ENCODE peak calls at places on chromosomes 11 and 22, in seven cellular contexts. G is progenitor cell of endocrine pancreas; O is testis; J is activated T-helper 1 cell treated with anti-CD3 and anti-CD28 coated beads, Interleukin-2, amount 50 U/mL, for 16 hours; R is stimulated activated CD4-positive, alpha-beta T cell treated with anti-CD3 and anti-CD28 coated beads, Interleukin-12 subunit alpha, Interleukin-12 subunit beta, amount 100 ng/mL, for 4 hours; T is NCI-H1417; E is AG04450. B is an unnamed sample.

GRCh38 chr11:64161037-64161436 is 4.9 kb downstream of the MACROD1 start:
- DNase-seq in T (no peak), J (no peak), R (no peak), G (no peak), E (no peak), O (no peak), B (no peak)

GRCh38 chr22:48426466-48427380 is 1401.0 kb downstream of the BRD1 start:
- DNase-seq in O (no peak), J (no peak), E (no peak), R (no peak), G (no peak), T (no peak), B (no peak)

GRCh38 chr11:116861539-116861938 is 24.1 kb upstream of the APOA1 start:
- DNase-seq in J (no peak), E (no peak), O (no peak), R (no peak), T (no peak), G (no peak), B (no peak)

GRCh38 chr22:11629661-11630385 is 3898.2 kb upstream of the OR11H1 start:
- DNase-seq in T (no peak), G (no peak), R (no peak), J (no peak), O (no peak), E (no peak), B (no peak)

GRCh38 chr11:132030896-132031295 is 660.5 kb downstream of the NTM start:
- DNase-seq in J (no peak), O (no peak), E (no peak), G (no peak), T (no peak), R (no peak), B (no peak)

GRCh38 chr11:102868359-102868758 is 6.4 kb downstream of the MMP12 start:
- DNase-seq in J (no peak), T (no peak), O (no peak), E (no peak), R (no peak), G (no peak), B (no peak)

GRCh38 chr11:108601150-108601549 is 7.6 kb upstream of the EXPH5 start:
- DNase-seq in T (no peak), E (no peak), J (no peak), O (no peak), R (no peak), G (no peak), B (no peak)

GRCh38 chr11:69841170-69841858 is 22.1 kb upstream of the FGF3 start:
- DNase-seq in E (no peak), O (no peak), T (no peak), J (no peak), G (no peak), R (no peak), B (no peak)

GRCh38 chr11:124415356-124415923 is 9.2 kb downstream of the OR8B4 start:
- DNase-seq in J (no peak), T (no peak), E (peak), O (no peak), R (no peak), G (no peak), B (no peak)

GRCh38 chr22:35514366-35514765 is 26.3 kb upstream of the RASD2 start:
- DNase-seq in J (no peak), T (no peak), O (no peak), E (no peak), R (no peak), G (no peak), B (no peak)

GRCh38 chr22:19353363-19354131 is 62.0 kb upstream of the CLTCL1 start:
- DNase-seq in J (no peak), T (no peak), E (no peak), G (no peak), O (no peak), R (no peak), B (no peak)

GRCh38 chr11:121630041-121630440 is 177.3 kb upstream of the SORL1-AS1 start:
- DNase-seq in E (peak), J (no peak), T (no peak), O (no peak), R (no peak), G (no peak), B (no peak)

GRCh38 chr22:50146440-50147228 is 23.9 kb upstream of the PANX2 start:
- DNase-seq in J (no peak), T (peak), R (no peak), O (peak), E (peak), G (no peak), B (no peak)

GRCh38 chr11:44727373-44728084 is 767 bp downstream of the TSPAN18 start:
- DNase-seq in O (peak), T (no peak), J (peak), E (peak), R (peak), G (peak), B (peak)

GRCh38 chr11:68844376-68844775 is 2.7 kb upstream of the CPT1A start:
- DNase-seq in E (no peak), O (no peak), R (no peak), J (no peak), T (no peak), G (no peak), B (no peak)

GRCh38 chr22:41842996-41843970 is 10.4 kb downstream of the SREBF2 start:
- DNase-seq in J (no peak), R (no peak), O (no peak), T (no peak), E (no peak), G (no peak), B (no peak)

GRCh38 chr22:46866591-46866990 is 104.1 kb downstream of the TBC1D22A start:
- DNase-seq in R (no peak), E (peak), G (no peak), T (no peak), O (no peak), J (no peak), B (no peak)

GRCh38 chr22:28008649-28009048 is 89.6 kb upstream of the PITPNB start:
- DNase-seq in J (no peak), O (no peak), T (no peak), R (no peak), E (no peak), G (no peak), B (no peak)

GRCh38 chr11:120547301-120547700 is 35.8 kb downstream of the GRIK4 start:
- DNase-seq in O (no peak), E (no peak), J (no peak), R (no peak), G (no peak), T (no peak), B (no peak)

GRCh38 chr22:42895087-42895486 is 38.0 kb upstream of the ARFGAP3 start:
- DNase-seq in J (no peak), T (no peak), O (no peak), G (no peak), R (no peak), E (no peak), B (peak)

GRCh38 chr11:65954771-65955170 is 6.8 kb upstream of the SART1 start:
- DNase-seq in T (no peak), G (no peak), O (no peak), J (no peak), R (no peak), E (no peak), B (no peak)

GRCh38 chr11:61587541-61587941 is 6.7 kb upstream of the SYT7 start:
- DNase-seq in J (no peak), R (peak), G (peak), O (peak), T (peak), E (no peak), B (no peak)

GRCh38 chr11:12245549-12245986 is 131.8 kb upstream of the PARVA start:
- DNase-seq in J (no peak), G (no peak), O (no peak), E (no peak), T (no peak), R (no peak), B (no peak)

GRCh38 chr11:68893282-68893681 is 10.3 kb downstream of the MRPL21 start:
- DNase-seq in J (no peak), T (no peak), O (no peak), G (no peak), E (no peak), R (no peak), B (no peak)

GRCh38 chr11:126282742-126283591 is at the start of gene TIRAP:
- DNase-seq in T (peak), G (peak), R (peak), E (no peak), J (peak), O (peak), B (peak)

GRCh38 chr22:45621836-45622600 is 49.6 kb upstream of the ATXN10 start:
- DNase-seq in R (no peak), J (no peak), E (no peak), O (no peak), G (no peak), T (no peak), B (no peak)

GRCh38 chr11:76208829-76209670 is 2.7 kb upstream of the WNT11 start:
- DNase-seq in O (peak), R (peak), E (no peak), T (peak), J (peak), G (peak), B (peak)

GRCh38 chr11:67265633-67266423 is 445 bp upstream of the GRK2 start:
- DNase-seq in O (peak), G (peak), J (peak), T (peak), R (peak), E (no peak), B (peak)

GRCh38 chr11:119806064-119806915 is 77.3 kb upstream of the NECTIN1 start:
- DNase-seq in O (no peak), E (no peak), J (no peak), R (no peak), G (no peak), T (no peak), B (no peak)

GRCh38 chr22:22745225-22746060 is 101.0 kb downstream of the GGTLC2 start:
- DNase-seq in E (no peak), G (peak), O (peak), T (peak), R (peak), J (no peak), B (no peak)

GRCh38 chr11:8671242-8671641 is 11.2 kb downstream of the TRIM66 start:
- DNase-seq in T (no peak), O (peak), R (no peak), J (no peak), G (no peak), E (peak), B (no peak)

GRCh38 chr11:129385801-129386200 is 10.2 kb downstream of the BARX2 start:
- DNase-seq in T (no peak), G (no peak), J (no peak), E (no peak), O (no peak), R (no peak), B (no peak)

GRCh38 chr11:68938088-68938487 is 34.4 kb downstream of the IGHMBP2 start:
- DNase-seq in E (no peak), J (no peak), R (no peak), T (no peak), O (no peak), G (no peak), B (no peak)

GRCh38 chr11:9790703-9791102 is 126.8 kb downstream of the SWAP70 start:
- DNase-seq in R (no peak), J (no peak), O (no peak), T (no peak), E (no peak), G (no peak), B (no peak)

GRCh38 chr11:131674051-131674755 is 303.8 kb downstream of the NTM start:
- DNase-seq in T (peak), J (no peak), G (peak), E (peak), R (peak), O (peak), B (no peak)

GRCh38 chr22:46748948-46749681 is 11.1 kb upstream of the CERK start:
- DNase-seq in J (peak), G (no peak), O (no peak), E (no peak), R (peak), T (no peak), B (peak)

GRCh38 chr22:44691796-44692661 is 10.0 kb upstream of the PRR5 start:
- DNase-seq in E (no peak), R (no peak), G (no peak), J (no peak), O (no peak), T (no peak), B (no peak)

GRCh38 chr11:26557666-26558065 is 14.4 kb downstream of the MUC15 start:
- DNase-seq in G (no peak), J (no peak), T (no peak), E (no peak), O (no peak), R (no peak), B (no peak)